ENCODE peak calls at places on chromosomes 6 and 20, in ten cellular contexts. Q is heart right ventricle, N is tibial nerve, U is pancreas, V is ovary, R is cardiac muscle cell, K is tibial artery, Z is OCI-LY7, C is endothelial cell of umbilical vein, H is A673. O is an unnamed sample. For H3K9me3, the result is how much of the 10 kb centered on the place peaks cover.

GRCh38 chr20:61560361-61560853 is 308.3 kb downstream of the CDH4 start:
- DNase-seq in Q (no peak), R (peak), N (no peak), Z (no peak), K (no peak), C (no peak), U (peak), V (no peak), H (peak), O (peak)

GRCh38 chr6:155014715-155015300 is 19.7 kb downstream of the TIAM2 start:
- DNase-seq in K (no peak), H (no peak), Z (no peak), U (no peak), N (no peak), R (no peak), V (no peak), C (peak), Q (no peak), O (no peak)

GRCh38 chr20:33175123-33175522 is 7.2 kb downstream of the BPIFA2 start:
- DNase-seq in R (no peak), K (no peak), Q (no peak), Z (no peak), V (no peak), N (no peak), U (no peak), C (no peak), H (no peak), O (no peak)

GRCh38 chr6:38039497-38039896 is 220.0 kb downstream of the ZFAND3 start:
- DNase-seq in C (no peak), V (no peak), N (no peak), U (no peak), R (no peak), Q (no peak), K (no peak), H (no peak), Z (no peak), O (no peak)

GRCh38 chr6:138944412-138944811 is 43.6 kb downstream of the REPS1 start:
- DNase-seq in Q (no peak), N (no peak), K (no peak), C (peak), R (peak), V (no peak), H (no peak), Z (no peak), U (no peak), O (no peak)

GRCh38 chr6:116087437-116088027 is 13.1 kb upstream of the NT5DC1 start:
- DNase-seq in K (no peak), Z (no peak), H (no peak), C (no peak), U (no peak), Q (no peak), V (no peak), R (no peak), N (no peak), O (no peak)

GRCh38 chr6:26550250-26550993 is 12.3 kb downstream of the HMGN4 start:
- DNase-seq in K (no peak), Z (peak), R (peak), N (no peak), C (peak), U (no peak), V (peak), Q (peak), H (peak), O (no peak)

GRCh38 chr20:60138263-60139127 is 180.3 kb downstream of the CDH26 start:
- DNase-seq in N (no peak), Q (peak), K (peak), H (peak), U (peak), C (no peak), R (peak), Z (peak), V (peak), O (no peak)

GRCh38 chr6:139540276-139540675 is 165.8 kb upstream of the CITED2 start:
- DNase-seq in K (no peak), Q (no peak), H (peak), Z (no peak), C (peak), U (no peak), N (no peak), V (no peak), R (peak), O (no peak)

GRCh38 chr6:168171673-168172352 is 92.8 kb upstream of the FRMD1 start:
- DNase-seq in K (no peak), H (no peak), C (no peak), V (no peak), U (no peak), Q (no peak), R (no peak), N (no peak), Z (no peak), O (no peak)

GRCh38 chr6:31485063-31485462 is 12.9 kb upstream of the MICB start:
- DNase-seq in Z (no peak), C (no peak), R (peak), U (no peak), V (no peak), N (no peak), K (no peak), Q (no peak), H (no peak), O (no peak)

GRCh38 chr6:29653452-29654038 is 3.3 kb upstream of the MOG start:
- DNase-seq in C (peak), Z (peak), U (peak), N (no peak), K (no peak), V (no peak), R (peak), Q (no peak), H (peak), O (peak)

GRCh38 chr20:1997483-1998192 is 3.8 kb upstream of the PDYN start:
- DNase-seq in V (no peak), N (no peak), R (no peak), U (no peak), H (no peak), Q (no peak), K (no peak), Z (no peak), C (no peak), O (no peak)

GRCh38 chr20:62170536-62170935 is 12.3 kb upstream of the MTG2 start:
- DNase-seq in V (no peak), N (no peak), H (no peak), U (no peak), Z (no peak), C (no peak), K (no peak), R (no peak), Q (no peak), O (no peak)

GRCh38 chr6:12608016-12608860 is 108.3 kb upstream of the PHACTR1 start:
- DNase-seq in U (no peak), H (peak), K (no peak), Z (peak), V (no peak), Q (no peak), C (peak), R (peak), N (no peak), O (no peak)

GRCh38 chr6:108119212-108120141 is 44.9 kb upstream of the OSTM1 start:
- DNase-seq in V (no peak), Z (no peak), U (no peak), C (no peak), K (no peak), R (no peak), H (no peak), Q (no peak), N (no peak), O (no peak)

GRCh38 chr20:21102252-21102609 is 3.9 kb downstream of the LINC00237 start:
- DNase-seq in Z (no peak), H (peak), U (peak), R (no peak), N (no peak), V (no peak), K (peak), C (no peak), Q (no peak), O (no peak)

GRCh38 chr6:113306552-113307145 is 550.5 kb upstream of the MARCKS start:
- DNase-seq in C (peak), K (peak), N (peak), U (peak), V (peak), Z (peak), Q (peak), H (peak), R (peak), O (peak)

GRCh38 chr20:37414636-37415035 is 68.7 kb downstream of the SRC start:
- DNase-seq in H (no peak), Q (no peak), K (no peak), R (no peak), Z (no peak), N (no peak), C (no peak), V (no peak), U (no peak), O (no peak)

GRCh38 chr6:7919871-7920270 is 9.3 kb upstream of the TXNDC5 start:
- DNase-seq in C (no peak), Q (no peak), R (peak), U (no peak), V (peak), K (no peak), N (no peak), H (peak), Z (no peak), O (no peak)

GRCh38 chr6:80438728-80439127 is 332.3 kb downstream of the BCKDHB start:
- DNase-seq in Z (no peak), H (peak), V (no peak), R (peak), Q (no peak), K (no peak), U (no peak), N (no peak), C (peak), O (no peak)

GRCh38 chr6:80436663-80437062 is 330.2 kb downstream of the BCKDHB start:
- DNase-seq in C (no peak), Z (no peak), N (no peak), Q (no peak), H (no peak), U (no peak), R (no peak), K (no peak), V (no peak), O (no peak)

GRCh38 chr6:80437186-80437585 is 330.7 kb downstream of the BCKDHB start:
- DNase-seq in Q (no peak), K (no peak), R (no peak), H (no peak), V (no peak), Z (no peak), U (no peak), N (no peak), C (no peak), O (no peak)

GRCh38 chr6:80440496-80441160 is 334.2 kb downstream of the BCKDHB start:
- DNase-seq in V (no peak), N (no peak), Q (no peak), U (no peak), R (no peak), Z (no peak), K (no peak), H (no peak), C (no peak), O (no peak)

GRCh38 chr6:80439721-80440488 is 333.4 kb downstream of the BCKDHB start:
- DNase-seq in Q (no peak), U (no peak), R (no peak), N (no peak), V (no peak), K (no peak), H (no peak), C (no peak), Z (no peak), O (no peak)
- H3K27ac ChIP-seq in Q (no peak), U (no peak), R (no peak), N (no peak), V (no peak), K (no peak), H (no peak), C (no peak), Z (no peak), O (no peak)

GRCh38 chr20:15702161-15702560 is 871.1 kb downstream of the KIF16B start:
- DNase-seq in Z (no peak), C (no peak), K (no peak), H (no peak), U (no peak), R (no peak), Q (no peak), N (no peak), V (no peak), O (no peak)

GRCh38 chr20:15700147-15700765 is 873.0 kb downstream of the KIF16B start:
- DNase-seq in Q (no peak), U (no peak), V (peak), H (no peak), K (no peak), Z (no peak), N (no peak), C (no peak), R (no peak), O (no peak)

GRCh38 chr20:15703171-15703911 is 869.9 kb downstream of the KIF16B start:
- DNase-seq in N (no peak), Q (no peak), U (no peak), C (peak), V (no peak), Z (no peak), H (no peak), K (no peak), R (no peak), O (no peak)

DNA sequence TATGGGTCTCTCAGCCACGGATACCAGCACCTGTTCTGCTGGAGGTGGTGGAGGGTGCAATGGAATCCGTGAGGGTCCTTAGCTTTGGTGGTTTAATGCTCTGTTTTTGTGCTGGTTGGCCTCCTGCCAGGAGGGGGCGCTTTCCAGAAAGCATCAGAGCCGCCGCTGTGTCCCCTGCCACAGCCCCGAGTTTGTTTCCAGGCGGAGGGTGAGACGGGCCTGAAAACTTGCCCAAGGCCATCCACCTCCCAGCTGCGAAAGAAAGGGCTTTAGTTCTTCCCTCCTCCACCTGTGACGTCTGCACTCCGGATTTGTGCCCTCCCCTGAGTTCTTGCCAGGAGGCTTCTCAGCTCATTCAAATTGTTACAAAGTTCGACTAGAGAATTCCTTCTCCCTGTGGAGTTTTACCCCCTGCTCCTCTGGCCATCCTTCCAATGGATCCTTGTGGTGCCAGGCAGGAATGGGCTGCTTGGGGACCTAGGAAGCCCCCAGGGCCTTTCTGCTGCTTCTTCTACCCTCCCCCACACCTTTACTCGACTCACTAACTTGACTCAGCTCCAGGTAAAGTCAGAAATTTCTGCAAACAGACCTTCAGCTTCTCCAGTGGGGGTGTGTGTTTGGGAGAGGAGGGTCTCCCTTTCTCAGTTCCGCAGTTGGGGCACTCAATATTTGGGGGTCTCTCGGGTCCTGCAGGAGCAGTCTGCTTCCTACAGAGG is 873.7 kb downstream of the KIF16B start:
- DNase-seq in V (peak), C (no peak), Q (no peak), R (no peak), Z (peak), K (no peak), H (no peak), N (no peak), U (no peak), O (no peak)
- TF ChIP-seq CTCF in V (no peak), C (no peak), Q (no peak), R (no peak), Z (peak), K (no peak), H (no peak), N (no peak), U (no peak), O (peak)

DNA sequence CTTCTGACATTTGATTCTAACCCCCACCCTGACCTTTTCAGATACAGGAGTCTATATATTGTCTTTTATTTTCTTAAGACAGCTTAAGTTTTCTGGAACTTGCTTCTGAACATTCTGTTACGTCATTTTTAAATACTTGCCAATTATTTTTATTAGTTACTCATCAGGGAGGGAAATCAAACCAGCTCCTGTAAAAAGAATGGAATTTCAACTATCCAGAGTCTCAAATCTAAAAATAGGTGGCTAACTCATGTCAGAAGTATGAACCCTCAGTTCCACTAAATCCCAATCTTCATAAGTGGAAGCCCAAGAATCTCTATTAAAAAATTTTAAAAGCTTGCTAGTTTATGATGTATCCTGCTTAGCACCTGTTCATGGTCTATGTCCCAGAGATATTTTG is 900.0 kb downstream of the KIF16B start:
- DNase-seq in K (no peak), Z (no peak), N (no peak), C (peak), V (no peak), Q (no peak), H (no peak), U (no peak), R (peak), O (no peak)
- H3K9me3 ChIP-seq in K (under half), Z (under half), N (under half), C (under half), V (under half), Q (under half), H (under half), U (under half), R (under half), O (under half)

GRCh38 chr6:43016166-43016915 is 2.3 kb downstream of the KLHDC3 start:
- DNase-seq in N (no peak), K (no peak), U (no peak), R (no peak), Z (no peak), C (no peak), V (no peak), Q (no peak), H (no peak), O (no peak)
- H3K27ac ChIP-seq in N (no peak), K (no peak), U (no peak), R (peak), Z (no peak), C (no peak), V (no peak), Q (peak), H (peak), O (peak)

GRCh38 chr6:44534291-44534690 is 146.8 kb downstream of the CDC5L start:
- DNase-seq in R (no peak), H (no peak), K (no peak), N (no peak), Z (no peak), Q (no peak), V (no peak), U (no peak), C (no peak), O (peak)

GRCh38 chr6:44535446-44535845 is 147.9 kb downstream of the CDC5L start:
- DNase-seq in V (no peak), Z (no peak), K (no peak), R (no peak), C (no peak), H (no peak), N (no peak), U (no peak), Q (no peak), O (no peak)

GRCh38 chr6:44531447-44532015 is 144.0 kb downstream of the CDC5L start:
- DNase-seq in R (no peak), N (no peak), V (no peak), Z (no peak), K (no peak), Q (no peak), H (peak), U (no peak), C (no peak), O (no peak)

GRCh38 chr6:44530910-44531234 is 143.4 kb downstream of the CDC5L start:
- DNase-seq in Z (no peak), N (no peak), H (no peak), V (no peak), R (no peak), C (no peak), Q (no peak), U (no peak), K (no peak), O (no peak)

DNA sequence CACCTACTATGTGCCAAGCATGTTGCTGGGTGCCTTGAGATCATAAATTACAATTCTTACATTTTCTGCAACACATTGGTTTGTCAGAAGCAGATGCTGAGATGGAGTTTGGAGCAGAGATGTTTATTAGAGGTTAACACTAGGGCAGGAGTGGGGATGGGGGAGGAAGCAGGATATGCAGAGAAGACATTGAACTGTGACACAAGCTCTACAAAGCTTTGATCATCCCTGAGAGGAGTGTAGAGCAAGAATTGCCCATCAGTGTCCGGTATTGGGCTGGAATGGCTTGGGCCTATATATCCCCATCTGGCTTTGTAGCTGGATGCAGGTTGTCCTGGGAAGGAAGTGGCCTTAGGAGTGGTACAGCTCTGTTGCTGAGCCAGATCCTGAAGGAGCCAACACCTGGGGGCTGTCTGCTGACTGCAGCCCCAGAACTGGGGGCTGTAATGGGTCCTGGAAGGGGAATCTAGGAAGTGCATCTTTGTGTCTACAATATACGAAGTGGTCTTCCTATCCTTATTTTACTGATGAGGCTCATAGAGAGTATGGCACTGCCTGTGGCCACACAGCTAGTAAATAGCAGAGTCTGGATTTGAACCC is 145.8 kb downstream of the CDC5L start:
- DNase-seq in C (no peak), K (no peak), R (no peak), U (no peak), H (no peak), N (no peak), V (no peak), Z (no peak), Q (no peak), O (no peak)
- TF ChIP-seq CTCF in C (no peak), K (no peak), R (no peak), U (no peak), H (no peak), N (no peak), V (no peak), Z (no peak), Q (no peak), O (no peak)

GRCh38 chr20:31414381-31414780 is 8.4 kb upstream of the DEFB121 start:
- DNase-seq in N (no peak), C (no peak), U (no peak), V (no peak), R (no peak), Q (no peak), Z (no peak), H (no peak), K (no peak), O (no peak)
- H3K9me3 ChIP-seq in N (under half), C (under half), U (under half), V (under half), R (under half), Q (under half), Z (under half), H (under half), K (under half), O (under half)

DNA sequence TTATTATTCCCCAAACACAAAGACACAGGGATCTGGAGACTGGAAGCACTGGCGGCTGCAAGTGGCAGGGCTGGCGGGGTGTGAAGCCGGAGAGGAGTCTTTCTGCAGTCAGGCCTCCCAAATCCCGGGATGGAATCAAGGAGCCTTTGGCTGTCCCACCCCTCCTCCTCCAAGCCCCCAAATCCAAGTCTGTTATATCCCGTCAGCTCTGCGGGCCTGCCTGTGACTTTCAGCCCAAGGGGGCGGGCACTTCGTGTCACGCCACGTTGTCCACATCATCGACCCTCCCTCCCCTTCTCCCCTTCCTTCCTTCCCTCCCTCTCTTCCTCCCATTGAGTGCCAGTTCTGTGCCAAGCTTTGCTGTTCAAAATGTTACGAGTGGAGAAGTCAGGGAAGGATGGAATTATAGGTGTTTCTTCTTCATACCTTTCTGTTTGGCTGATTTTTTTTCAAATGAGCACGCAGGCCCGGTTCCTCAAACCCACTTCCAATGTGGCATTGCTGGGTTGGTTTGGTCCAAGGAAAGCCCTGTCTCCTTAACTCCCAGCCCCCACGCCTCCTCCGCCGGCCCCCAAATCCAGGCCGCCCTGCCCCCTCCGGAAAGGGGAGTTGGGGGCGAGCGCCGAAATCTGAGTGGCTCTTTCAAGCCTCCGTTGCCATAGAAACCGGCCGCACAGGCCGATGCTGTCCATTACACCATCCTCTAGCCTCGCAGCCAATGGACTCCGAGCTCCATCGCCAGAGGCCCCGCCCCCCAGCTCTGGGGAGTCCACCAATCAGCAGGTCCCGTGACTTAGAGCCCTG is 12.7 kb downstream of the ZCCHC3 start:
- DNase-seq in K (peak), U (peak), C (peak), Z (peak), N (peak), R (peak), V (peak), Q (peak), H (peak), O (peak)
- H3K27ac ChIP-seq in K (peak), U (peak), C (peak), Z (no peak), N (peak), R (peak), V (peak), Q (peak), H (peak), O (no peak)

O was measured in WERI-Rb-1.